ENCODE peak calls at places on chromosomes 13 and 19, in four cellular contexts. One of them, this sample, is unnamed.

GRCh38 chr13:111909501-111909900 is 157.4 kb upstream of the SOX1 start:
- DNase-seq in H1: no peak
- DNase-seq in left lung: no peak
- DNase-seq in foreskin fibroblast: no peak
- DNase-seq in this sample: no peak

GRCh38 chr13:79860757-79861156 is 379.8 kb downstream of the NDFIP2 start:
- DNase-seq in H1: no peak
- DNase-seq in left lung: no peak
- DNase-seq in foreskin fibroblast: no peak
- DNase-seq in this sample: no peak

GRCh38 chr19:46387713-46388130 is 25.6 kb downstream of the CCDC8 start:
- DNase-seq in H1: no peak
- DNase-seq in left lung: peak
- DNase-seq in foreskin fibroblast: no peak
- DNase-seq in this sample: no peak

GRCh38 chr19:47564081-47564480 is 8.9 kb downstream of the ZNF541 start:
- DNase-seq in H1: no peak
- DNase-seq in left lung: no peak
- DNase-seq in foreskin fibroblast: no peak
- DNase-seq in this sample: no peak

GRCh38 chr13:110914293-110915056 is 394 bp downstream of the ANKRD10 start:
- DNase-seq in H1: peak
- DNase-seq in left lung: peak
- DNase-seq in foreskin fibroblast: peak
- DNase-seq in this sample: peak

GRCh38 chr13:51235756-51236564 is 13.8 kb downstream of the FAM124A start:
- DNase-seq in H1: no peak
- DNase-seq in left lung: no peak
- DNase-seq in foreskin fibroblast: no peak
- DNase-seq in this sample: no peak

GRCh38 chr19:11375143-11375948 is 880 bp downstream of the SWSAP1 start:
- DNase-seq in H1: peak
- DNase-seq in left lung: peak
- DNase-seq in foreskin fibroblast: no peak
- DNase-seq in this sample: peak

GRCh38 chr19:48117515-48118330 is 7.1 kb upstream of the PLA2G4C start:
- DNase-seq in H1: no peak
- DNase-seq in left lung: no peak
- DNase-seq in foreskin fibroblast: no peak
- DNase-seq in this sample: no peak

GRCh38 chr13:83515267-83515666 is 367.0 kb downstream of the SLITRK1 start:
- DNase-seq in H1: no peak
- DNase-seq in left lung: no peak
- DNase-seq in foreskin fibroblast: peak
- DNase-seq in this sample: no peak

GRCh38 chr19:532578-533484 is 1.3 kb downstream of the CDC34 start:
- DNase-seq in H1: peak
- DNase-seq in left lung: no peak
- DNase-seq in foreskin fibroblast: peak
- DNase-seq in this sample: peak

GRCh38 chr13:96781141-96781540 is 213.1 kb downstream of the OXGR1 start:
- DNase-seq in H1: no peak
- DNase-seq in left lung: no peak
- DNase-seq in foreskin fibroblast: peak
- DNase-seq in this sample: no peak

GRCh38 chr19:31352296-31352781 is 3.1 kb upstream of the TSHZ3 start:
- DNase-seq in H1: no peak
- DNase-seq in left lung: no peak
- DNase-seq in foreskin fibroblast: no peak
- DNase-seq in this sample: no peak

GRCh38 chr13:42041684-42042035 is 6.8 kb upstream of the DGKH start:
- DNase-seq in H1: peak
- DNase-seq in left lung: peak
- DNase-seq in foreskin fibroblast: peak
- DNase-seq in this sample: peak

GRCh38 chr13:73737214-73737613 is 397.0 kb downstream of the KLF12 start:
- DNase-seq in H1: no peak
- DNase-seq in left lung: no peak
- DNase-seq in foreskin fibroblast: no peak
- DNase-seq in this sample: no peak

GRCh38 chr19:5452594-5453565 is 2.3 kb upstream of the ZNRF4 start:
- DNase-seq in H1: no peak
- DNase-seq in left lung: no peak
- DNase-seq in foreskin fibroblast: peak
- DNase-seq in this sample: no peak

GRCh38 chr13:100984349-100984748 is 309.8 kb upstream of the TMTC4 start:
- DNase-seq in H1: no peak
- DNase-seq in left lung: no peak
- DNase-seq in foreskin fibroblast: no peak
- DNase-seq in this sample: no peak

GRCh38 chr19:1839658-1840540 is 8.4 kb downstream of the REXO1 start:
- DNase-seq in H1: no peak
- DNase-seq in left lung: no peak
- DNase-seq in foreskin fibroblast: no peak
- DNase-seq in this sample: no peak

GRCh38 chr19:40803170-40803856 is 4.3 kb downstream of the EGLN2 start:
- DNase-seq in H1: no peak
- DNase-seq in left lung: no peak
- DNase-seq in foreskin fibroblast: no peak
- DNase-seq in this sample: no peak

GRCh38 chr13:24693862-24694471 is 13.8 kb downstream of the ATP12A start:
- DNase-seq in H1: peak
- DNase-seq in left lung: no peak
- DNase-seq in foreskin fibroblast: peak
- DNase-seq in this sample: peak

GRCh38 chr19:10270616-10271394 is at the start of gene ICAM1:
- DNase-seq in H1: peak
- DNase-seq in left lung: peak
- DNase-seq in foreskin fibroblast: peak
- DNase-seq in this sample: peak

GRCh38 chr19:3440082-3440481 is 40.2 kb downstream of the SMIM24 start:
- DNase-seq in H1: peak
- DNase-seq in left lung: peak
- DNase-seq in foreskin fibroblast: peak
- DNase-seq in this sample: no peak

GRCh38 chr19:14977128-14977527 is 2.5 kb downstream of the SLC1A6 start:
- DNase-seq in H1: no peak
- DNase-seq in left lung: no peak
- DNase-seq in foreskin fibroblast: no peak
- DNase-seq in this sample: no peak

GRCh38 chr19:2076481-2077082 is 19.5 kb downstream of the MOB3A start:
- DNase-seq in H1: no peak
- DNase-seq in left lung: no peak
- DNase-seq in foreskin fibroblast: no peak
- DNase-seq in this sample: no peak

GRCh38 chr19:28715157-28715556 is 497.8 kb downstream of the UQCRFS1 start:
- DNase-seq in H1: no peak
- DNase-seq in left lung: no peak
- DNase-seq in foreskin fibroblast: no peak
- DNase-seq in this sample: no peak

GRCh38 chr13:48875071-48875470 is 100.6 kb upstream of the FNDC3A start:
- DNase-seq in H1: no peak
- DNase-seq in left lung: no peak
- DNase-seq in foreskin fibroblast: no peak
- DNase-seq in this sample: no peak

GRCh38 chr13:106205871-106206270 is 329.6 kb downstream of the EFNB2 start:
- DNase-seq in H1: no peak
- DNase-seq in left lung: no peak
- DNase-seq in foreskin fibroblast: no peak
- DNase-seq in this sample: no peak

GRCh38 chr19:4495471-4495870 is 22.8 kb downstream of the PLIN4 start:
- DNase-seq in H1: peak
- DNase-seq in left lung: no peak
- DNase-seq in foreskin fibroblast: no peak
- DNase-seq in this sample: no peak

GRCh38 chr19:21705393-21705792 is 62.0 kb downstream of the ZNF100 start:
- DNase-seq in H1: no peak
- DNase-seq in left lung: no peak
- DNase-seq in foreskin fibroblast: no peak
- DNase-seq in this sample: no peak

GRCh38 chr13:26473571-26474230 is 83.8 kb upstream of the WASF3 start:
- DNase-seq in H1: peak
- DNase-seq in left lung: no peak
- DNase-seq in foreskin fibroblast: no peak
- DNase-seq in this sample: no peak

GRCh38 chr13:109778102-109778542 is 8.3 kb downstream of the IRS2 start:
- DNase-seq in H1: no peak
- DNase-seq in left lung: no peak
- DNase-seq in foreskin fibroblast: peak
- DNase-seq in this sample: no peak
- H3K4me3 ChIP-seq in H1: no peak
- H3K4me3 ChIP-seq in left lung: no peak
- H3K4me3 ChIP-seq in foreskin fibroblast: peak
- H3K4me3 ChIP-seq in this sample: peak

GRCh38 chr19:13821292-13821691 is 26.0 kb downstream of the ZSWIM4 start:
- DNase-seq in H1: no peak
- DNase-seq in left lung: no peak
- DNase-seq in foreskin fibroblast: no peak
- DNase-seq in this sample: no peak
- H3K4me3 ChIP-seq in H1: no peak
- H3K4me3 ChIP-seq in left lung: no peak
- H3K4me3 ChIP-seq in foreskin fibroblast: no peak
- H3K4me3 ChIP-seq in this sample: no peak

GRCh38 chr13:39565036-39565949 is 37.7 kb downstream of the LHFPL6 start:
- DNase-seq in H1: no peak
- DNase-seq in left lung: no peak
- DNase-seq in foreskin fibroblast: peak
- DNase-seq in this sample: no peak

GRCh38 chr13:39571502-39572092 is 31.4 kb downstream of the LHFPL6 start:
- DNase-seq in H1: no peak
- DNase-seq in left lung: no peak
- DNase-seq in foreskin fibroblast: no peak
- DNase-seq in this sample: no peak

GRCh38 chr13:39566216-39566869 is 36.6 kb downstream of the LHFPL6 start:
- DNase-seq in H1: no peak
- DNase-seq in left lung: no peak
- DNase-seq in foreskin fibroblast: no peak
- DNase-seq in this sample: no peak

GRCh38 chr13:39561971-39562370 is 41.0 kb downstream of the LHFPL6 start:
- DNase-seq in H1: no peak
- DNase-seq in left lung: no peak
- DNase-seq in foreskin fibroblast: no peak
- DNase-seq in this sample: no peak

DNA sequence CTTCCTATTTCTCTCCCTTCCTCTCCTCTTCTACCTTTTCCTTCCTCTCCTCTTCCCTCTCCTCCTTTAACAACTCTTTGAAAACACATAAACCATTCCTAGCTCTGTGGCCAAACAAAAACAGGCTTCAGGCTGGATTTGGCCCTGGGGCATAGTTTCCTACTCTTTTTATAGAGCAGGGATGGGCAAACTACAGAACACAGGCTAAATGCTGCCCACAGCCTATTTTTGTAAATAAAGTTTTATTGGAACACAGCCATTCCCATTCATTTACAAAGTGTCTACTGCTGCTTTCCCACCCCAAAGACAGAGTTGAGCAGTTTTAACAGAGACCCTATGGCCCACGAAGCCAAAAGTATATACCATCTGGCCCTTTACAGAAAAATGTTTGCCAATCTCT is 35.4 kb downstream of the LHFPL6 start:
- DNase-seq in H1: no peak
- DNase-seq in left lung: no peak
- DNase-seq in foreskin fibroblast: peak
- DNase-seq in this sample: no peak
- H3K4me3 ChIP-seq in H1: no peak
- H3K4me3 ChIP-seq in left lung: no peak
- H3K4me3 ChIP-seq in foreskin fibroblast: no peak
- H3K4me3 ChIP-seq in this sample: no peak

DNA sequence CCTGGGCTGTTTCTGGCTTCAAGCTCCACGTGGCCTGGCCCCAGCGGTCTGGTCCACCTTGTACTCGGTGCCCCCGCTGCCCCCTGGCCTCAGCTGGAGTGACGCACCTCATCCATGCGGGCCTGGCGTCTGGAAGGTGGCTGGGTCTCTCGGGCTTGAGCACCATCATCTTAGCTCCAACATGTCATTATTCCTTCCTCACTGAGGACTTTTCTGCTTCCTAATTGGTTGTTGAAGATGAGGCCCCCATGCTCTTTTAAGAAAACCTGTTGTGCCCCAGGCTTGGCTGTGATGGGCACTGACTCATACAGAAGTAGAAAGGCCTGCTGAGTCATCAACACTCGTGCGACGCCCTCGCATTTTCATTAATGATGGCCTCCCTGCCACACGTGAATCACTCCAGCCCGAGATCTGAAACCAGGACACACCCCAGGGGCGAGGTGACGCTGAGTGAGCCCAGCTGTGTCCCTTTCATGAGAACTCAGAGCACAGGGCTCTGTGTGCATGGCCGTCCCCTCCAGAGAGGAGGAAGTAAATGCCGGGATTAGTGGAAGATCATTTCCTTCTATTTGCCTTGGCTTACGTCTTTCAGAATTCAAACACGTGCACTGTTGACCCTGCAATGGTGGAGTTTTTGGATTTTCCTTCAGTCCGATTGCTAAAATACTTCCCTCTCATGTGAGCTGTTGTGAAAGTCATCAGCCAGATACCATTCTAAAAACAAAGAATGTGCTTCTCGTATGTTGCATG is 14.0 kb upstream of the GJA3 start:
- DNase-seq in H1: no peak
- DNase-seq in left lung: peak
- DNase-seq in foreskin fibroblast: peak
- DNase-seq in this sample: peak
- H3K4me3 ChIP-seq in H1: no peak
- H3K4me3 ChIP-seq in left lung: no peak
- H3K4me3 ChIP-seq in foreskin fibroblast: peak
- H3K4me3 ChIP-seq in this sample: no peak

GRCh38 chr19:57671124-57671895 is 2.6 kb downstream of the ZSCAN4 start:
- DNase-seq in H1: no peak
- DNase-seq in left lung: no peak
- DNase-seq in foreskin fibroblast: no peak
- DNase-seq in this sample: no peak

GRCh38 chr19:57672466-57672865 is 3.7 kb downstream of the ZSCAN4 start:
- DNase-seq in H1: no peak
- DNase-seq in left lung: no peak
- DNase-seq in foreskin fibroblast: no peak
- DNase-seq in this sample: no peak

DNA sequence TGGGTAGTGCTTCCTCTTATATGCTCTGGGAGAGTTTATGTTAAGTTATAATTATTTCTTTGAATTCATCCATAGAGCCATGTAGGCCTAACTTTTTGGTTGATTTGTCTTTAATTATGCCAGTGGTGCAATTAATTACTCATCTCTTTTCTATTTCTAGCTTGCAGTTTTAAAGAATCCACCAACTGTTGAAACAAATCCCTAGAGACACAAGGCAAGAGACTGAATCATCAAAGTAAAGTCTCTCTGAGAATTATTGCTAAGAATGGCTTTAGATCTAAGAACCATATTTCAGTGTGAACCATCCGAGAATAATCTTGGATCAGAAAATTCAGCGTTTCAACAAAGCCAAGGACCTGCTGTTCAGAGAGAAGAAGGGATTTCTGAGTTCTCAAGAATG is 5.9 kb upstream of the ZNF551 start:
- DNase-seq in H1: no peak
- DNase-seq in left lung: no peak
- DNase-seq in foreskin fibroblast: peak
- DNase-seq in this sample: no peak
- H3K4me3 ChIP-seq in H1: no peak
- H3K4me3 ChIP-seq in left lung: no peak
- H3K4me3 ChIP-seq in foreskin fibroblast: no peak
- H3K4me3 ChIP-seq in this sample: no peak